ENCODE peak calls at places on chromosomes 11 and 22, in seven cellular contexts. One of them, this sample, is unnamed.

GRCh38 chr11:19951558-19952083 is 208.7 kb downstream of the DBX1 start:
- DNase-seq in D721Med: no peak
- DNase-seq in NCI-H460: peak
- DNase-seq in substantia nigra: no peak
- DNase-seq in sciatic nerve: no peak
- DNase-seq in SK-N-DZ: peak
- DNase-seq in osteoblast: peak
- DNase-seq in this sample: peak

GRCh38 chr11:60915250-60915914 is 1.4 kb downstream of the TMEM109 start:
- DNase-seq in sciatic nerve: no peak
- DNase-seq in D721Med: no peak
- DNase-seq in SK-N-DZ: no peak
- DNase-seq in NCI-H460: no peak
- DNase-seq in osteoblast: peak
- DNase-seq in substantia nigra: no peak
- DNase-seq in this sample: peak

GRCh38 chr11:91761406-91762027 is 463.1 kb upstream of the FAT3 start:
- DNase-seq in sciatic nerve: no peak
- DNase-seq in osteoblast: no peak
- DNase-seq in substantia nigra: no peak
- DNase-seq in D721Med: no peak
- DNase-seq in SK-N-DZ: no peak
- DNase-seq in NCI-H460: no peak
- DNase-seq in this sample: no peak

GRCh38 chr22:22939537-22940368 is 52.1 kb downstream of the IGLL5 start:
- DNase-seq in substantia nigra: no peak
- DNase-seq in sciatic nerve: no peak
- DNase-seq in NCI-H460: no peak
- DNase-seq in SK-N-DZ: no peak
- DNase-seq in D721Med: no peak
- DNase-seq in osteoblast: peak
- DNase-seq in this sample: no peak

GRCh38 chr11:92453055-92453454 is 228.4 kb downstream of the FAT3 start:
- DNase-seq in SK-N-DZ: no peak
- DNase-seq in substantia nigra: no peak
- DNase-seq in NCI-H460: no peak
- DNase-seq in sciatic nerve: no peak
- DNase-seq in D721Med: no peak
- DNase-seq in osteoblast: no peak
- DNase-seq in this sample: peak

GRCh38 chr11:130551388-130551787 is 102.9 kb downstream of the ADAMTS15 start:
- DNase-seq in sciatic nerve: no peak
- DNase-seq in D721Med: no peak
- DNase-seq in NCI-H460: no peak
- DNase-seq in substantia nigra: no peak
- DNase-seq in osteoblast: no peak
- DNase-seq in SK-N-DZ: no peak
- DNase-seq in this sample: no peak

GRCh38 chr22:47036352-47036751 is 273.9 kb downstream of the TBC1D22A start:
- DNase-seq in NCI-H460: no peak
- DNase-seq in osteoblast: peak
- DNase-seq in substantia nigra: no peak
- DNase-seq in SK-N-DZ: no peak
- DNase-seq in D721Med: no peak
- DNase-seq in sciatic nerve: no peak
- DNase-seq in this sample: no peak

GRCh38 chr11:125871391-125872137 is 15.9 kb upstream of the HYLS1 start:
- DNase-seq in osteoblast: peak
- DNase-seq in substantia nigra: no peak
- DNase-seq in sciatic nerve: no peak
- DNase-seq in D721Med: peak
- DNase-seq in SK-N-DZ: peak
- DNase-seq in NCI-H460: peak
- DNase-seq in this sample: no peak

GRCh38 chr11:76885390-76886097 is 24.8 kb downstream of the ACER3 start:
- DNase-seq in NCI-H460: no peak
- DNase-seq in SK-N-DZ: no peak
- DNase-seq in sciatic nerve: no peak
- DNase-seq in D721Med: no peak
- DNase-seq in substantia nigra: no peak
- DNase-seq in osteoblast: peak
- DNase-seq in this sample: peak

GRCh38 chr22:42869463-42869862 is 12.4 kb upstream of the ARFGAP3 start:
- DNase-seq in sciatic nerve: no peak
- DNase-seq in osteoblast: no peak
- DNase-seq in substantia nigra: no peak
- DNase-seq in SK-N-DZ: no peak
- DNase-seq in D721Med: no peak
- DNase-seq in NCI-H460: no peak
- DNase-seq in this sample: no peak

GRCh38 chr22:24867327-24868022 is 61.5 kb downstream of the SGSM1 start:
- DNase-seq in SK-N-DZ: no peak
- DNase-seq in osteoblast: no peak
- DNase-seq in sciatic nerve: no peak
- DNase-seq in D721Med: no peak
- DNase-seq in NCI-H460: no peak
- DNase-seq in substantia nigra: no peak
- DNase-seq in this sample: no peak

GRCh38 chr11:116736763-116737162 is 36.0 kb downstream of the BUD13 start:
- DNase-seq in SK-N-DZ: no peak
- DNase-seq in substantia nigra: no peak
- DNase-seq in NCI-H460: peak
- DNase-seq in sciatic nerve: no peak
- DNase-seq in D721Med: no peak
- DNase-seq in osteoblast: no peak
- DNase-seq in this sample: no peak

This sample was measured in kidney glomerular epithelial cell.